ENCODE peak calls at places on chromosomes 16 and 17, in four cellular contexts. One of them, this sample, is unnamed. For H3K27me3, the result is how much of the 10 kb centered on the place peaks cover.

GRCh38 chr17:57092779-57093178 is 7.7 kb downstream of the AKAP1 start:
- DNase-seq in K562: no peak
- DNase-seq in HCT116: no peak
- DNase-seq in HepG2: no peak
- DNase-seq in this sample: no peak

GRCh38 chr16:70511833-70512232 is 11.5 kb downstream of the COG4 start:
- DNase-seq in HepG2: no peak
- DNase-seq in HCT116: no peak
- DNase-seq in K562: no peak
- DNase-seq in this sample: no peak

GRCh38 chr17:45305532-45306087 is 11.2 kb downstream of the MAP3K14 start:
- DNase-seq in K562: no peak
- DNase-seq in HCT116: no peak
- DNase-seq in HepG2: no peak
- DNase-seq in this sample: no peak

GRCh38 chr17:16197276-16197675 is 18.1 kb downstream of the NCOR1 start:
- DNase-seq in HepG2: no peak
- DNase-seq in HCT116: no peak
- DNase-seq in K562: no peak
- DNase-seq in this sample: no peak

GRCh38 chr17:64055183-64056142 is 35.0 kb upstream of the ICAM2 start:
- DNase-seq in HCT116: no peak
- DNase-seq in HepG2: no peak
- DNase-seq in K562: no peak
- DNase-seq in this sample: no peak

GRCh38 chr17:72995008-72995656 is 97.4 kb downstream of the SLC39A11 start:
- DNase-seq in HCT116: no peak
- DNase-seq in HepG2: no peak
- DNase-seq in K562: no peak
- DNase-seq in this sample: no peak

GRCh38 chr17:47315451-47316266 is 8.1 kb upstream of the EFCAB13 start:
- DNase-seq in HepG2: peak
- DNase-seq in HCT116: peak
- DNase-seq in K562: peak
- DNase-seq in this sample: peak

GRCh38 chr17:4807534-4808377 is 804 bp downstream of the PLD2 start:
- DNase-seq in HepG2: no peak
- DNase-seq in HCT116: no peak
- DNase-seq in K562: no peak
- DNase-seq in this sample: no peak

GRCh38 chr17:75084039-75084660 is 3.6 kb upstream of the SLC16A5 start:
- DNase-seq in HCT116: no peak
- DNase-seq in HepG2: peak
- DNase-seq in K562: peak
- DNase-seq in this sample: no peak

GRCh38 chr16:87897563-87898505 is 28.5 kb upstream of the SLC7A5 start:
- DNase-seq in K562: no peak
- DNase-seq in HCT116: no peak
- DNase-seq in HepG2: no peak
- DNase-seq in this sample: no peak

GRCh38 chr16:49400611-49401010 is 27.0 kb downstream of the C16orf78 start:
- DNase-seq in HepG2: no peak
- DNase-seq in HCT116: no peak
- DNase-seq in K562: no peak
- DNase-seq in this sample: no peak

GRCh38 chr16:86520317-86521210 is 10.2 kb downstream of the FOXF1 start:
- DNase-seq in K562: peak
- DNase-seq in HepG2: no peak
- DNase-seq in HCT116: no peak
- DNase-seq in this sample: peak

GRCh38 chr16:86522639-86523038 is 12.3 kb downstream of the FOXF1 start:
- DNase-seq in K562: no peak
- DNase-seq in HepG2: no peak
- DNase-seq in HCT116: no peak
- DNase-seq in this sample: no peak

GRCh38 chr16:86519649-86520316 is 9.5 kb downstream of the FOXF1 start:
- DNase-seq in HepG2: peak
- DNase-seq in HCT116: peak
- DNase-seq in K562: peak
- DNase-seq in this sample: no peak

GRCh38 chr16:86523166-86523740 is 12.9 kb downstream of the FOXF1 start:
- DNase-seq in K562: no peak
- DNase-seq in HCT116: no peak
- DNase-seq in HepG2: no peak
- DNase-seq in this sample: no peak

DNA sequence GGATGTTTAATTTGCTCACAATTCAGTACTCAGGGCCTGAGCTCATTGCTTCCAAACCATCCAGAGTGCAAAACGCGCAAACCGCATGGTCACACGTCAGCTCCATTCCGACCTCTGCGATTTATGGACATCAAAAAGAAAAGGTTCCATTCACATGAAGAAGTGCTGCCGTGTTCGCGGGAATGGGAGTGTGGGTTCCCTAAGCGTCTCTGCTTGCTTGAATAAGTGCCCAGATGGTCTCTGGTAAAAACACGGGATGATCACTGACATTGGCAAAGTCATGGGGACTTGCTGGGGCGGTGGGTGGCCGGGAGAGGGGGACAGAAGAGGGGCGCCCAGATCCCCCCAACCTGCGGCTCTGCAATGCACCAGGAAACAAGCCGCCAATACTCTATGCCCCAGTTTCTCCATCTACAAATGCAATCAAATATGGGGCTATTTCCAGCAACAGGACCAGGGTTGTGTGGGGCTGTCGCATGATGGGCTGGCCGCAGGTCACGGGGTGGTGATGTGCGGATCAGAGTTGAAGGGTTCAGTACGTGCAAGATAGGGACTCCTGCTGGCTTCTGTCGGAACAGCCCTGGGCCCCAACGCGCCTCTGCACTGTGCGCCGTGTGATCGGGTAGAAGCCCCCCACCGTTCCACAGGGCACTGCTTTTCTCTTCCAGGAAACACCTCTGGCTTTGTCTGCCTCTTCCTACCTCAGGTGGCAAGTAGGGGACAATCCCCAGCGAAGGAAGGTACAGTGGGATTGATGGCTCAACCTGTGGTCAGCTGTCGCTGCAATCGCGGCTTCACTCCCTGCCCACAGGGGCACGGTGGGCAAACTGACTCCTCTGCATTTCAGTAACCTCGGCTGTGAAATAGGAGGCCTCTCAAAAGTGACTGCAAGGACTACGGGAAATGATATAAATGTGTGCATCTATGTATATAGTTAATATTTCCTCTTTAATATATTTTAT is 11.2 kb downstream of the FOXF1 start:
- DNase-seq in K562: peak
- DNase-seq in HCT116: no peak
- DNase-seq in HepG2: no peak
- DNase-seq in this sample: no peak
- H3K27me3 ChIP-seq in K562: under half
- H3K27me3 ChIP-seq in HCT116: under half
- H3K27me3 ChIP-seq in HepG2: under half
- H3K27me3 ChIP-seq in this sample: under half

GRCh38 chr16:11181242-11181888 is 74.6 kb downstream of the SOCS1 start:
- DNase-seq in K562: no peak
- DNase-seq in HepG2: no peak
- DNase-seq in HCT116: no peak
- DNase-seq in this sample: no peak

GRCh38 chr16:11183951-11184350 is 72.1 kb downstream of the SOCS1 start:
- DNase-seq in HepG2: no peak
- DNase-seq in HCT116: no peak
- DNase-seq in K562: no peak
- DNase-seq in this sample: no peak

GRCh38 chr16:11181889-11182279 is 74.1 kb downstream of the SOCS1 start:
- DNase-seq in HCT116: no peak
- DNase-seq in K562: no peak
- DNase-seq in HepG2: no peak
- DNase-seq in this sample: no peak

GRCh38 chr16:11182381-11182780 is 73.6 kb downstream of the SOCS1 start:
- DNase-seq in HCT116: no peak
- DNase-seq in K562: no peak
- DNase-seq in HepG2: no peak
- DNase-seq in this sample: no peak

DNA sequence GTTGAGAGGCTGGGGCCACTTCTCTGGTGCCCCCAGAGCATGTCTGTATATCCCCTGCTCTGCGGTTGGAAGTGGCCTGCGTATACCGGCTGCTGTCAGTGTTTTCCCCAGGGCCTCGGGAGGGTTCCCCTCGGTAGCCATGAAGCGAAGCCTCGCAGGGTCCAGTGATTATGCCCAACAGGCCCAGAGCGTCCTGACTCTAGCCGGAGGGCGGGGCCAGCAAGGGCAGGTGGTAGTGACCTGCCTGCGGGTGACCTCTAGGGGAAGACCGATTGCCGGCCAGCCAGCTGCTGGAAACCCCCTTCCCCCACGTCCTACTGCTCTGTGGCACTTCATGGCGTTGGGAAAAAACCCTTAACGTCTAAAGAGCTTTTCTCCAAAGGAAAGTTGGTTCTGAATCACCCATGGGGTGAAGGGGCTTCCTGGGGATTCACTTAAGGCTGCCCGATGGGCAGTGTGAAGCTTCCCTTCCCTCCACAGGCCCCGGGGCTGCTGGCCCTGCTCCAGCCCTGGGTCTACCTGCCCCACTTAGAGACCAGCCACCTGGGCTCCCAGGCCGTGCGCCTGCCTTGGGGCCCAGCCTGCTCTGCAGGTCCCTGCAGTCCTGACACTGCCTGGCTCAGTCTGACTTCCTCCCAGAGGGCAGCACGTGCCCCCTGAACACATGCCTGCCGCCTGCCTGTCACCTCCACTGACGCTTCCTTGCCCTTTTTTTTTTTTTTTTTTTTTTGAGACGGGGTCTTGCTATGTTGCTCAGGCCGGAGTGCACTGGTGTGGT is 72.8 kb downstream of the SOCS1 start:
- DNase-seq in HCT116: no peak
- DNase-seq in HepG2: no peak
- DNase-seq in K562: no peak
- DNase-seq in this sample: no peak
- TF ChIP-seq CTCF in HCT116: no peak
- TF ChIP-seq CTCF in HepG2: peak
- TF ChIP-seq CTCF in K562: peak
- TF ChIP-seq CTCF in this sample: no peak

DNA sequence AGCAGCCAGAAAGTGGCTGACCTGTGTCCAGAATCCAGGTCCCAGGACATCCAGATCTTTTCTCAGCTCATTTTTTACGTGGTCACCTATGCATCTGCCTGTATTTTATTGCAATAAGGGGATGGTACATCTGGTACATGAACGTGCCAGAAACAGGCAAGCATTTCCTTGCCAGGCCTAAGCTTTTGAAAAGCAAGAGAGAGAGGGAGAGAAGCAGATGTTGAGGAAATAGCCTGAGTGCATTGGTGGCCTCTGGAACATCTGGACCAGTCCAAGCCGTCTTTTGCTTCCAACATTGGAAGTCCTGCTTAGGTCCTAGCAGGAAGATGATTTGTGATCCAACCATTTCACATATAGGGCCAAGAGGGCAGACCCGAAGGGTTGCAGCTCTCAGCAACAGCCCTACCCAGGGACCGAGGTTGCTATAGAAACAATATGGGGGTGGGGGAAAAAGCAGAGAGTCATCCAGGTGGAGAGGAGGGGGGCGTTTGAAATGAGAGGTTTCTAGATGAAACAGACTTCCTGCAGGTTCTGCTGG is 61.5 kb downstream of the SHISA6 start:
- DNase-seq in K562: no peak
- DNase-seq in HCT116: no peak
- DNase-seq in HepG2: no peak
- DNase-seq in this sample: no peak
- TF ChIP-seq TCF7L2 in K562: no peak
- TF ChIP-seq TCF7L2 in HCT116: no peak
- TF ChIP-seq TCF7L2 in HepG2: no peak
- TF ChIP-seq TCF7L2 in this sample: no peak

GRCh38 chr17:81804559-81805399 is 829 bp downstream of the GCGR start:
- DNase-seq in HepG2: no peak
- DNase-seq in K562: no peak
- DNase-seq in HCT116: no peak
- DNase-seq in this sample: no peak

GRCh38 chr17:81807839-81808238 is 3.9 kb downstream of the GCGR start:
- DNase-seq in HCT116: no peak
- DNase-seq in HepG2: no peak
- DNase-seq in K562: no peak
- DNase-seq in this sample: no peak

GRCh38 chr17:81805707-81806460 is 1.9 kb downstream of the GCGR start:
- DNase-seq in K562: no peak
- DNase-seq in HCT116: no peak
- DNase-seq in HepG2: no peak
- DNase-seq in this sample: no peak

GRCh38 chr17:81807210-81807719 is 3.3 kb downstream of the GCGR start:
- DNase-seq in HCT116: no peak
- DNase-seq in K562: no peak
- DNase-seq in HepG2: no peak
- DNase-seq in this sample: no peak

GRCh38 chr17:81806461-81807209 is 2.7 kb downstream of the GCGR start:
- DNase-seq in K562: no peak
- DNase-seq in HCT116: no peak
- DNase-seq in HepG2: no peak
- DNase-seq in this sample: no peak
- H3K27me3 ChIP-seq in K562: under half
- H3K27me3 ChIP-seq in HCT116: under half
- H3K27me3 ChIP-seq in HepG2: under half
- H3K27me3 ChIP-seq in this sample: under half

GRCh38 chr16:3120435-3120834 is 8.0 kb downstream of the ZNF205 start:
- DNase-seq in HCT116: no peak
- DNase-seq in HepG2: no peak
- DNase-seq in K562: no peak
- DNase-seq in this sample: no peak

GRCh38 chr16:3127745-3128144 is 7.1 kb upstream of the ZNF213 start:
- DNase-seq in K562: no peak
- DNase-seq in HepG2: no peak
- DNase-seq in HCT116: no peak
- DNase-seq in this sample: no peak

GRCh38 chr16:3122926-3123570 is 10.7 kb downstream of the ZNF205 start:
- DNase-seq in HCT116: no peak
- DNase-seq in HepG2: no peak
- DNase-seq in K562: no peak
- DNase-seq in this sample: no peak

GRCh38 chr16:3121843-3122467 is 9.6 kb downstream of the ZNF205 start:
- DNase-seq in HCT116: no peak
- DNase-seq in K562: no peak
- DNase-seq in HepG2: no peak
- DNase-seq in this sample: no peak

GRCh38 chr16:3123986-3124886 is 10.6 kb upstream of the ZNF213 start:
- DNase-seq in K562: peak
- DNase-seq in HepG2: peak
- DNase-seq in HCT116: peak
- DNase-seq in this sample: peak
- TF ChIP-seq CTCF in K562: peak
- TF ChIP-seq CTCF in HepG2: peak
- TF ChIP-seq CTCF in HCT116: no peak
- TF ChIP-seq CTCF in this sample: no peak

DNA sequence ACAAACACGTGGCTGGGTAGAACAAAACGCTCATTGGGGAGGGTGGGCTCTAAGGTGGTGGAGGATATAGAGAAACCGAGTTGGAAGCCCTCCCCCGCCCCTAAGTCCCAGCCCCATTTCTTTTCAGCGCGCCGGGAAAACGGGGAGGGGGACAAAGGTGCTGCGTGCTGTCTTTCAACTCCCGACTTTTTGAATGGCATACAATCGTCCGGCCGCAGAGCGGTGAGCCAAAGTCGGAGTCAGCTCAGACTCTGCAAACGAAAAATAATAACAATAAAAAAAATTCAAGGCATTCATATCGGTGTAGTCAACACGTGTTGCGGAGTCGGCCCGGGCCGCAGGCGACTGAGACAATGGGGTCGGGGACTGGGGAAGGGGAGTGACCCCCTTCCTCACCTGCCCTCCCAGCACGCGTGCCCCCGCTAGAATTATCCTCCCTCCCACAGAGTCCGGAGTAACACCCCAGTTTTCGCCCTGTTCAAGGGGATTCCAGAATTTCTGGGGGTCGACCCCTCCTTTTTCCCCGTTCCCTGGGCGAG is 1.8 kb upstream of the IGF2BP1 start:
- DNase-seq in HCT116: no peak
- DNase-seq in K562: peak
- DNase-seq in HepG2: no peak
- DNase-seq in this sample: no peak
- TF ChIP-seq TCF7L2 in HCT116: no peak
- TF ChIP-seq TCF7L2 in K562: no peak
- TF ChIP-seq TCF7L2 in HepG2: no peak
- TF ChIP-seq TCF7L2 in this sample: no peak

This sample was measured in Panc1.